ENCODE peak calls at places on chromosomes 13 and 19, in seven cellular contexts. One of them, this sample, is unnamed.
A peak's percentile ranks its signal among the peaks of the same experiment; 100 is the strongest.

GRCh38 chr13:38730332-38730731 is 43.5 kb downstream of the FREM2 start:
- DNase-seq in adipocyte: no peak
- DNase-seq in effector memory CD4-positive, alpha-beta T cell: no peak
- DNase-seq in mucosa of descending colon: no peak
- DNase-seq in heart left ventricle: no peak
- DNase-seq in cardiac muscle cell: peak; percentile 1
- DNase-seq in HCT116: no peak
- DNase-seq in this sample: no peak

GRCh38 chr19:1421218-1421957 is 14.0 kb downstream of the DAZAP1 start:
- DNase-seq in heart left ventricle: no peak
- DNase-seq in effector memory CD4-positive, alpha-beta T cell: no peak
- DNase-seq in cardiac muscle cell: no peak
- DNase-seq in adipocyte: no peak
- DNase-seq in HCT116: no peak
- DNase-seq in mucosa of descending colon: no peak
- DNase-seq in this sample: no peak

GRCh38 chr19:6062961-6063575 is 47.2 kb downstream of the RFX2 start:
- DNase-seq in heart left ventricle: no peak
- DNase-seq in effector memory CD4-positive, alpha-beta T cell: no peak
- DNase-seq in adipocyte: no peak
- DNase-seq in cardiac muscle cell: no peak
- DNase-seq in mucosa of descending colon: no peak
- DNase-seq in HCT116: no peak
- DNase-seq in this sample: no peak

GRCh38 chr13:46062190-46062589 is 9.6 kb upstream of the ZC3H13 start:
- DNase-seq in adipocyte: no peak
- DNase-seq in mucosa of descending colon: no peak
- DNase-seq in cardiac muscle cell: peak; percentile 24
- DNase-seq in effector memory CD4-positive, alpha-beta T cell: no peak
- DNase-seq in HCT116: no peak
- DNase-seq in heart left ventricle: no peak
- DNase-seq in this sample: no peak

GRCh38 chr19:48121909-48122371 is 11.3 kb upstream of the PLA2G4C start:
- DNase-seq in HCT116: no peak
- DNase-seq in mucosa of descending colon: no peak
- DNase-seq in heart left ventricle: no peak
- DNase-seq in cardiac muscle cell: peak; percentile 33
- DNase-seq in effector memory CD4-positive, alpha-beta T cell: no peak
- DNase-seq in adipocyte: no peak
- DNase-seq in this sample: peak; percentile 13

GRCh38 chr13:30135351-30135750 is 172.0 kb downstream of the KATNAL1 start:
- DNase-seq in effector memory CD4-positive, alpha-beta T cell: no peak
- DNase-seq in cardiac muscle cell: no peak
- DNase-seq in HCT116: no peak
- DNase-seq in heart left ventricle: no peak
- DNase-seq in mucosa of descending colon: no peak
- DNase-seq in adipocyte: no peak
- DNase-seq in this sample: no peak

GRCh38 chr19:34503546-34504272 is 22.2 kb downstream of the WTIP start:
- DNase-seq in heart left ventricle: no peak
- DNase-seq in mucosa of descending colon: no peak
- DNase-seq in effector memory CD4-positive, alpha-beta T cell: no peak
- DNase-seq in cardiac muscle cell: no peak
- DNase-seq in adipocyte: no peak
- DNase-seq in HCT116: no peak
- DNase-seq in this sample: no peak

GRCh38 chr19:20423381-20424207 is 142.0 kb downstream of the ZNF737 start:
- DNase-seq in effector memory CD4-positive, alpha-beta T cell: peak; percentile 7
- DNase-seq in adipocyte: peak; percentile 69
- DNase-seq in HCT116: no peak
- DNase-seq in heart left ventricle: peak; percentile 54
- DNase-seq in mucosa of descending colon: peak; percentile 62
- DNase-seq in cardiac muscle cell: peak; percentile 88
- DNase-seq in this sample: no peak

GRCh38 chr19:55962186-55962585 is 14.6 kb downstream of the NLRP8 start:
- DNase-seq in cardiac muscle cell: no peak
- DNase-seq in mucosa of descending colon: no peak
- DNase-seq in effector memory CD4-positive, alpha-beta T cell: no peak
- DNase-seq in adipocyte: no peak
- DNase-seq in HCT116: no peak
- DNase-seq in heart left ventricle: no peak
- DNase-seq in this sample: no peak

GRCh38 chr19:55959996-55960675 is 12.5 kb downstream of the NLRP8 start:
- DNase-seq in mucosa of descending colon: no peak
- DNase-seq in adipocyte: no peak
- DNase-seq in effector memory CD4-positive, alpha-beta T cell: no peak
- DNase-seq in cardiac muscle cell: no peak
- DNase-seq in heart left ventricle: no peak
- DNase-seq in HCT116: no peak
- DNase-seq in this sample: no peak

GRCh38 chr19:55956431-55956830 is 8.8 kb downstream of the NLRP8 start:
- DNase-seq in HCT116: no peak
- DNase-seq in cardiac muscle cell: no peak
- DNase-seq in mucosa of descending colon: no peak
- DNase-seq in heart left ventricle: no peak
- DNase-seq in adipocyte: no peak
- DNase-seq in effector memory CD4-positive, alpha-beta T cell: no peak
- DNase-seq in this sample: no peak

DNA sequence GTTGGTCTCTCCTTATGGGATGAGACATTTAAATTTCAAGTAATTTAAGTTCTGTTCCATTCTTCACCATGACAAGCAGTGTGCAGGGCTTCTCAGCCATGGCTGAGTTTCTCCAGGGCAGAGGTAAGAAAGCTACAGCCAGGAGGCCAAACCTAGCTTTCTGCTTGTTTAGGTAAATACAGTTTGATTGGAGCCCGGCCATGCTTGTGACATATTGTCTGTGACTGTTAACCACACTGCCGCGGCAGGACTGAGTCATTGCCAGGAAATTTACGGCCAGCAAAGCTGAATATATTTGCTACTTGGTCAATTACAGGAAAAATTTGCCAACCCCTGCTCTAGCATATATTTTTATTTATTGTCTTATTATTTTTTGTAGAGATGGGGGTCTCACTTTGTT is 10.7 kb downstream of the NLRP8 start:
- DNase-seq in mucosa of descending colon: no peak
- DNase-seq in HCT116: no peak
- DNase-seq in heart left ventricle: no peak
- DNase-seq in effector memory CD4-positive, alpha-beta T cell: no peak
- DNase-seq in adipocyte: no peak
- DNase-seq in cardiac muscle cell: no peak
- DNase-seq in this sample: no peak
- H3K9me3 ChIP-seq in mucosa of descending colon: no peaks in the 10 kb centered on the region
- H3K9me3 ChIP-seq in HCT116: no peaks in the 10 kb centered on the region
- H3K9me3 ChIP-seq in heart left ventricle: no peaks in the 10 kb centered on the region
- H3K9me3 ChIP-seq in effector memory CD4-positive, alpha-beta T cell: no peaks in the 10 kb centered on the region
- H3K9me3 ChIP-seq in adipocyte: peaks cover 7% of the 10 kb centered on the region
- H3K9me3 ChIP-seq in cardiac muscle cell: no peaks in the 10 kb centered on the region
- H3K9me3 ChIP-seq in this sample: no peaks in the 10 kb centered on the region

DNA sequence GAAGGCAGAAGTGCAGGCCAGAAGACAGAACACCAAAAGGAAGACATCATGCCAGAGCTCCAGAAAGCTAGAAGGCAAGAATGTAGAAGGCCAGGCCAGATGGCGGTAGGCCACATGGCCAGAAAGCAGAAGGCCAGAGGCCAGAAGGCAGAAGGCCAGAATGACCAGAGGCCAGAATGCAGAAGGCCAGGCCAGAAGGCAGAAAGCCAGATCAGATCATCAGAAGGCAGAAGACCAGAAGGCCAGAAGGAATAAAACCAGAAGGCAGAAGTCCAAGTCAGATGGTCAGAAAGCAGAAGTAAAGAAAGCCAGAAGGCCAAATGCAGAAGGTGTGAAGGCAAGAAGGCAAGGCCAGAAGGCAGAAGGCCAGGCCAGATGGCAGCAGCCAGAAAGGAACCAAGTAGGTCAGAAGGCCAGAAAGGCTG is 185.0 kb downstream of the TUBA3C start:
- DNase-seq in mucosa of descending colon: no peak
- DNase-seq in heart left ventricle: no peak
- DNase-seq in adipocyte: no peak
- DNase-seq in cardiac muscle cell: no peak
- DNase-seq in HCT116: no peak
- DNase-seq in effector memory CD4-positive, alpha-beta T cell: no peak
- DNase-seq in this sample: no peak
- H3K9me3 ChIP-seq in mucosa of descending colon: peaks cover 66% of the 10 kb centered on the region
- H3K9me3 ChIP-seq in heart left ventricle: no peaks in the 10 kb centered on the region
- H3K9me3 ChIP-seq in adipocyte: no peaks in the 10 kb centered on the region
- H3K9me3 ChIP-seq in cardiac muscle cell: no peaks in the 10 kb centered on the region
- H3K9me3 ChIP-seq in HCT116: peaks cover 12% of the 10 kb centered on the region
- H3K9me3 ChIP-seq in effector memory CD4-positive, alpha-beta T cell: no peaks in the 10 kb centered on the region
- H3K9me3 ChIP-seq in this sample: no peaks in the 10 kb centered on the region

GRCh38 chr19:22257381-22257780 is 28.9 kb upstream of the ZNF729 start:
- DNase-seq in heart left ventricle: no peak
- DNase-seq in mucosa of descending colon: no peak
- DNase-seq in HCT116: no peak
- DNase-seq in cardiac muscle cell: no peak
- DNase-seq in adipocyte: no peak
- DNase-seq in effector memory CD4-positive, alpha-beta T cell: no peak
- DNase-seq in this sample: no peak
- H3K9me3 ChIP-seq in heart left ventricle: no peaks in the 10 kb centered on the region
- H3K9me3 ChIP-seq in mucosa of descending colon: peaks cover 51% of the 10 kb centered on the region
- H3K9me3 ChIP-seq in HCT116: peaks cover 5% of the 10 kb centered on the region
- H3K9me3 ChIP-seq in cardiac muscle cell: peaks cover 3% of the 10 kb centered on the region
- H3K9me3 ChIP-seq in adipocyte: peaks cover 14% of the 10 kb centered on the region
- H3K9me3 ChIP-seq in effector memory CD4-positive, alpha-beta T cell: no peaks in the 10 kb centered on the region
- H3K9me3 ChIP-seq in this sample: no peaks in the 10 kb centered on the region

GRCh38 chr19:44476559-44477408 is 23.5 kb downstream of the ZNF180 start:
- DNase-seq in HCT116: no peak
- DNase-seq in cardiac muscle cell: peak; percentile 17
- DNase-seq in mucosa of descending colon: no peak
- DNase-seq in effector memory CD4-positive, alpha-beta T cell: no peak
- DNase-seq in heart left ventricle: no peak
- DNase-seq in adipocyte: peak; percentile 13
- DNase-seq in this sample: no peak
- H3K9me3 ChIP-seq in HCT116: peaks cover 80% of the 10 kb centered on the region
- H3K9me3 ChIP-seq in cardiac muscle cell: peaks cover 38% of the 10 kb centered on the region
- H3K9me3 ChIP-seq in mucosa of descending colon: peaks cover 100% of the 10 kb centered on the region
- H3K9me3 ChIP-seq in effector memory CD4-positive, alpha-beta T cell: peaks cover 95% of the 10 kb centered on the region
- H3K9me3 ChIP-seq in heart left ventricle: peaks cover 61% of the 10 kb centered on the region
- H3K9me3 ChIP-seq in adipocyte: peaks cover 100% of the 10 kb centered on the region
- H3K9me3 ChIP-seq in this sample: peaks cover 56% of the 10 kb centered on the region

GRCh38 chr19:56873493-56873892 is 33.0 kb upstream of the PEG3 start:
- DNase-seq in heart left ventricle: no peak
- DNase-seq in HCT116: no peak
- DNase-seq in mucosa of descending colon: no peak
- DNase-seq in cardiac muscle cell: no peak
- DNase-seq in adipocyte: no peak
- DNase-seq in effector memory CD4-positive, alpha-beta T cell: no peak
- DNase-seq in this sample: no peak
- H3K9me3 ChIP-seq in heart left ventricle: no peaks in the 10 kb centered on the region
- H3K9me3 ChIP-seq in HCT116: peaks cover 11% of the 10 kb centered on the region
- H3K9me3 ChIP-seq in mucosa of descending colon: peaks cover 78% of the 10 kb centered on the region
- H3K9me3 ChIP-seq in cardiac muscle cell: no peaks in the 10 kb centered on the region
- H3K9me3 ChIP-seq in adipocyte: peaks cover 11% of the 10 kb centered on the region
- H3K9me3 ChIP-seq in effector memory CD4-positive, alpha-beta T cell: peaks cover 6% of the 10 kb centered on the region
- H3K9me3 ChIP-seq in this sample: no peaks in the 10 kb centered on the region